ENCODE peak calls at places on chromosomes 6 and 20, in eight cellular contexts. D is spleen, T is dorsolateral prefrontal cortex, Z is nucleus accumbens, S is NCI-H2227 treated with DMSO at 0.1 percent for 48 hours, R is GM12892, Q is AG08395, I is amniotic epithelial cell. H is an unnamed sample.

GRCh38 chr20:49575551-49576060 is 7.7 kb upstream of the PTGIS start:
- DNase-seq in S (no peak), Q (no peak), D (peak), R (no peak), I (peak), T (no peak), Z (no peak), H (no peak)

GRCh38 chr6:88760091-88760490 is 203.3 kb downstream of the RNGTT start:
- DNase-seq in T (no peak), R (no peak), Q (no peak), D (no peak), I (no peak), Z (no peak), S (no peak), H (no peak)

GRCh38 chr20:58457083-58457680 is 58.0 kb downstream of the APCDD1L start:
- DNase-seq in I (peak), Q (no peak), D (no peak), R (no peak), Z (no peak), S (no peak), T (no peak), H (no peak)

GRCh38 chr6:71252960-71253359 is 35.7 kb upstream of the OGFRL1 start:
- DNase-seq in I (no peak), Z (no peak), T (no peak), S (no peak), Q (no peak), D (no peak), R (no peak), H (no peak)

GRCh38 chr6:20306491-20306890 is 94.2 kb upstream of the MBOAT1 start:
- DNase-seq in I (no peak), Z (no peak), S (no peak), R (no peak), T (no peak), D (no peak), Q (no peak), H (no peak)

GRCh38 chr6:85551264-85551663 is 42.4 kb downstream of the SNX14 start:
- DNase-seq in T (no peak), Q (no peak), Z (no peak), I (no peak), R (no peak), S (no peak), D (no peak), H (no peak)

GRCh38 chr20:62523473-62524203 is 47.8 kb upstream of the GATA5 start:
- DNase-seq in Q (peak), S (no peak), Z (no peak), T (no peak), D (no peak), R (no peak), I (no peak), H (no peak)

GRCh38 chr6:15033850-15034203 is 212.0 kb upstream of the JARID2 start:
- DNase-seq in Q (no peak), S (no peak), Z (no peak), T (no peak), D (no peak), R (no peak), I (no peak), H (no peak)

GRCh38 chr6:28922841-28923317 is 906 bp downstream of the TRIM27 start:
- DNase-seq in Q (peak), T (peak), R (no peak), Z (no peak), I (peak), D (no peak), S (peak), H (peak)

GRCh38 chr20:59588236-59588855 is 16.0 kb upstream of the PHACTR3 start:
- DNase-seq in S (no peak), Z (no peak), T (no peak), R (no peak), D (peak), I (no peak), Q (no peak), H (no peak)

GRCh38 chr20:5364136-5364821 is 47.5 kb upstream of the PROKR2 start:
- DNase-seq in T (no peak), I (no peak), Q (no peak), R (no peak), S (no peak), Z (no peak), D (no peak), H (no peak)

GRCh38 chr6:113672691-113673149 is 184.4 kb upstream of the MARCKS start:
- DNase-seq in S (no peak), D (no peak), Q (peak), I (peak), T (no peak), Z (no peak), R (no peak), H (peak)

GRCh38 chr6:26125015-26125690 is 37.9 kb downstream of the HFE start:
- DNase-seq in D (peak), I (no peak), S (no peak), T (no peak), Q (no peak), R (no peak), Z (no peak), H (peak)

GRCh38 chr6:106894978-106895702 is 79.4 kb downstream of the CD24 start:
- DNase-seq in I (peak), S (no peak), D (no peak), R (no peak), T (no peak), Q (no peak), Z (peak), H (peak)

GRCh38 chr20:23606652-23607049 is 934 bp upstream of the CST9 start:
- DNase-seq in S (peak), Q (peak), D (peak), R (peak), Z (peak), T (peak), I (peak), H (peak)

GRCh38 chr6:121651420-121651819 is 216.0 kb downstream of the GJA1 start:
- DNase-seq in S (no peak), I (peak), Q (no peak), Z (no peak), D (no peak), R (no peak), T (no peak), H (no peak)

GRCh38 chr6:25359891-25360290 is 80.7 kb downstream of the CARMIL1 start:
- DNase-seq in T (no peak), D (no peak), S (no peak), I (no peak), Q (no peak), R (no peak), Z (no peak), H (no peak)

GRCh38 chr6:68975064-68975463 is 340.0 kb downstream of the ADGRB3 start:
- DNase-seq in Z (peak), R (no peak), S (no peak), T (peak), D (no peak), I (no peak), Q (no peak), H (no peak)

GRCh38 chr6:4778086-4778485 is 1.9 kb downstream of the CDYL start:
- DNase-seq in Z (no peak), S (no peak), T (no peak), Q (no peak), D (no peak), I (peak), R (no peak), H (no peak)

GRCh38 chr6:108167449-108167903 is 1.7 kb downstream of the NR2E1 start:
- DNase-seq in T (no peak), I (no peak), D (no peak), Q (no peak), R (no peak), Z (no peak), S (no peak), H (no peak)

GRCh38 chr6:170378502-170378901 is 71.9 kb downstream of the FAM120B start:
- DNase-seq in I (no peak), Q (no peak), T (no peak), Z (no peak), R (no peak), S (no peak), D (no peak), H (no peak)

GRCh38 chr6:48397887-48398286 is 286.9 kb upstream of the PTCHD4 start:
- DNase-seq in D (no peak), S (no peak), T (no peak), R (no peak), I (no peak), Q (no peak), Z (no peak), H (no peak)

GRCh38 chr6:87722831-87723726 is 21.0 kb upstream of the AKIRIN2 start:
- DNase-seq in R (no peak), D (peak), Q (peak), I (peak), T (peak), S (no peak), Z (peak), H (peak)

GRCh38 chr20:47349365-47350180 is 6.9 kb downstream of the ZMYND8 start:
- DNase-seq in D (no peak), Q (no peak), I (peak), S (no peak), T (no peak), R (no peak), Z (no peak), H (no peak)

GRCh38 chr20:10324198-10324836 is 105.7 kb downstream of the SNAP25 start:
- DNase-seq in D (no peak), R (no peak), T (no peak), Q (no peak), Z (no peak), I (no peak), S (no peak), H (no peak)

GRCh38 chr20:47125553-47126373 is 230.7 kb downstream of the ZMYND8 start:
- DNase-seq in D (no peak), I (peak), Q (no peak), S (peak), T (no peak), R (no peak), Z (no peak), H (no peak)

GRCh38 chr6:35044145-35044745 is 96.9 kb downstream of the TCP11 start:
- DNase-seq in R (no peak), T (no peak), Z (no peak), I (no peak), S (no peak), Q (peak), D (no peak), H (no peak)

GRCh38 chr20:53652090-53652858 is 58.6 kb upstream of the ZNF217 start:
- DNase-seq in I (peak), Z (no peak), T (no peak), R (no peak), Q (no peak), D (no peak), S (peak), H (peak)

GRCh38 chr6:165662671-165663282 is at the start of gene PDE10A:
- DNase-seq in Z (no peak), T (no peak), D (no peak), S (no peak), Q (peak), I (no peak), R (no peak), H (no peak)

GRCh38 chr6:16184129-16184528 is 54.3 kb upstream of the GMPR start:
- DNase-seq in D (no peak), I (peak), Z (no peak), Q (peak), R (no peak), T (no peak), S (no peak), H (peak)

GRCh38 chr6:3651698-3652229 is 99.7 kb downstream of the PXDC1 start:
- DNase-seq in T (no peak), D (no peak), Q (no peak), S (no peak), Z (no peak), R (no peak), I (no peak), H (no peak)

GRCh38 chr6:33621396-33622388 is 570 bp downstream of the ITPR3 start:
- DNase-seq in Z (no peak), D (peak), S (peak), Q (peak), I (no peak), R (peak), T (no peak), H (no peak)

GRCh38 chr20:62914970-62915457 is 11.3 kb downstream of the DIDO1 start:
- DNase-seq in Q (peak), D (no peak), T (no peak), R (no peak), Z (peak), I (no peak), S (no peak), H (peak)

GRCh38 chr20:63328026-63328700 is 33.0 kb downstream of the CHRNA4 start:
- DNase-seq in D (peak), T (no peak), R (no peak), Z (no peak), Q (no peak), S (no peak), I (no peak), H (no peak)

GRCh38 chr20:10982692-10983091 is 308.9 kb upstream of the JAG1 start:
- DNase-seq in S (no peak), Z (no peak), T (no peak), I (peak), R (no peak), Q (peak), D (no peak), H (no peak)

GRCh38 chr6:157240059-157240959 is 83.0 kb downstream of the TMEM242 start:
- DNase-seq in Z (peak), I (peak), S (no peak), T (peak), R (no peak), Q (peak), D (peak), H (no peak)

GRCh38 chr6:157162756-157163433 is 160.4 kb downstream of the TMEM242 start:
- DNase-seq in Z (peak), R (no peak), I (no peak), Q (no peak), S (no peak), D (no peak), T (no peak), H (no peak)

H was measured in AML-193.